ENCODE peak calls at places on chromosome 9, in six cellular contexts. W, L, M, U, Q and S are unnamed samples.

GRCh38 chr9:123509646-123510045 is 153.6 kb downstream of the CRB2 start:
- DNase-seq in U (no peak), M (no peak), L (no peak), Q (no peak), W (no peak), S (no peak)

GRCh38 chr9:136170291-136170901 is 34.5 kb downstream of the LHX3 start:
- DNase-seq in M (peak), W (peak), U (no peak), L (peak), Q (peak), S (peak)

GRCh38 chr9:114317665-114318357 is 5.1 kb upstream of the ORM1 start:
- DNase-seq in U (peak), Q (no peak), W (no peak), L (no peak), M (no peak), S (no peak)

GRCh38 chr9:73065439-73065838 is 86.2 kb upstream of the ANXA1 start:
- DNase-seq in L (no peak), U (no peak), M (no peak), Q (no peak), W (no peak), S (no peak)

GRCh38 chr9:127444921-127445850 is 6.0 kb downstream of the RPL12 start:
- DNase-seq in L (peak), Q (no peak), M (no peak), W (peak), U (peak), S (no peak)

GRCh38 chr9:20604561-20604960 is 17.7 kb downstream of the MLLT3 start:
- DNase-seq in Q (no peak), M (no peak), W (peak), L (no peak), U (peak), S (no peak)

GRCh38 chr9:128494108-128494742 is 10.3 kb upstream of the GLE1 start:
- DNase-seq in W (peak), U (no peak), M (no peak), Q (no peak), L (peak), S (peak)

GRCh38 chr9:83327323-83327722 is 210.9 kb downstream of the FRMD3 start:
- DNase-seq in Q (no peak), L (peak), M (no peak), U (no peak), W (peak), S (no peak)

GRCh38 chr9:133880136-133880535 is 112.0 kb downstream of the VAV2 start:
- DNase-seq in U (no peak), Q (no peak), W (no peak), L (no peak), M (no peak), S (no peak)